ENCODE peak calls at places on chromosomes 1 and 21, in seven cellular contexts. T is A549, L is body of pancreas, B is cardiac fibroblast, S is dorsolateral prefrontal cortex, P is astrocyte of the spinal cord, M is left ventricle myocardium inferior. C is an unnamed sample.

GRCh38 chr1:109625601-109626560 is 6.2 kb downstream of the AMPD2 start:
- DNase-seq in T (no peak), L (no peak), B (no peak), S (no peak), P (no peak), M (no peak), C (no peak)

GRCh38 chr1:114428083-114428754 is 82.8 kb downstream of the TRIM33 start:
- DNase-seq in T (no peak), L (no peak), B (peak), S (no peak), P (peak), M (no peak), C (no peak)

GRCh38 chr1:20212685-20213331 is 26.5 kb upstream of the PLA2G2C start:
- DNase-seq in T (peak), L (peak), B (peak), S (peak), P (peak), M (peak), C (no peak)

GRCh38 chr1:41618871-41619270 is 134.4 kb upstream of the EDN2 start:
- DNase-seq in T (no peak), L (no peak), B (no peak), S (no peak), P (no peak), M (no peak), C (no peak)

GRCh38 chr1:199691540-199691939 is 336.0 kb upstream of the NR5A2 start:
- DNase-seq in T (no peak), L (no peak), B (peak), S (no peak), P (peak), M (no peak), C (peak)

GRCh38 chr1:212621830-212622315 is 13.3 kb downstream of the ATF3 start:
- DNase-seq in T (no peak), L (no peak), B (no peak), S (no peak), P (no peak), M (no peak), C (no peak)

GRCh38 chr1:31706384-31707058 is 2.7 kb upstream of the COL16A1 start:
- DNase-seq in T (no peak), L (no peak), B (no peak), S (no peak), P (no peak), M (no peak), C (no peak)

GRCh38 chr21:17414766-17415165 is 98.1 kb upstream of the CXADR start:
- DNase-seq in T (no peak), L (peak), B (no peak), S (no peak), P (no peak), M (no peak), C (no peak)

GRCh38 chr1:18010408-18010807 is 97.2 kb upstream of the IGSF21 start:
- DNase-seq in T (no peak), L (no peak), B (no peak), S (no peak), P (no peak), M (no peak), C (no peak)

GRCh38 chr1:33713058-33713877 is 150.6 kb upstream of the HMGB4 start:
- DNase-seq in T (no peak), L (no peak), B (no peak), S (no peak), P (no peak), M (no peak), C (no peak)

GRCh38 chr1:70220517-70221240 is 501 bp upstream of the SRSF11 start:
- DNase-seq in T (no peak), L (no peak), B (no peak), S (no peak), P (no peak), M (no peak), C (no peak)

GRCh38 chr1:154324669-154325582 is at the start of gene ATP8B2:
- DNase-seq in T (peak), L (peak), B (peak), S (peak), P (peak), M (peak), C (no peak)

GRCh38 chr21:43797415-43797814 is 8.0 kb downstream of the RRP1 start:
- DNase-seq in T (no peak), L (no peak), B (no peak), S (no peak), P (no peak), M (no peak), C (no peak)

GRCh38 chr1:203039609-203040517 is 13.6 kb downstream of the PPFIA4 start:
- DNase-seq in T (no peak), L (no peak), B (no peak), S (no peak), P (no peak), M (peak), C (no peak)

GRCh38 chr1:44103270-44104131 is 15.1 kb upstream of the KLF17 start:
- DNase-seq in T (no peak), L (no peak), B (peak), S (no peak), P (no peak), M (no peak), C (no peak)

GRCh38 chr1:18989956-18990355 is 33.5 kb upstream of the IFFO2 start:
- DNase-seq in T (no peak), L (peak), B (no peak), S (no peak), P (no peak), M (no peak), C (no peak)

GRCh38 chr21:37914211-37914900 is 1.9 kb downstream of the KCNJ6 start:
- DNase-seq in T (no peak), L (peak), B (peak), S (no peak), P (peak), M (no peak), C (no peak)

GRCh38 chr21:37909936-37910335 is 6.3 kb downstream of the KCNJ6 start:
- DNase-seq in T (no peak), L (no peak), B (no peak), S (no peak), P (no peak), M (no peak), C (no peak)

GRCh38 chr21:37915941-37916794 is at the start of gene KCNJ6:
- DNase-seq in T (peak), L (peak), B (peak), S (no peak), P (peak), M (no peak), C (no peak)

GRCh38 chr21:37915516-37915915 is 741 bp downstream of the KCNJ6 start:
- DNase-seq in T (no peak), L (no peak), B (no peak), S (no peak), P (no peak), M (no peak), C (no peak)

DNA sequence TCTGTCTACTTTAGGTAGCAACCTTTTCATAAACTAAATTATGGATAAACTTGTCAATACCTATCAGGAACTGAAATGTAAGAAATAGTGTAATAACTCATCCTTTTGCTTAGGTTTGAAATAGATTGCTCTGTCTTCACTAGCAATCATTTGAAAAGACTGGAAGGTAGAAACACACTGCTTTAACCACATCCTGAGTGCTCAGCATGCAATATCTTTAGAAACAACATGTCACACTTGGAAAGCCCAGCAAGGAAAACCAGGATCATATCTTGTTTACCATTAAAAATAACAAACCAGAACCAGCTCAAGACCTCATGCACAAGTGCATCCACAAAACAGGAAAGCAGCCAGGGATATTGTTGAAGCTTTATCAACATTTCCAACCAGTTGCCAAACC is 3.6 kb downstream of the KCNJ6 start:
- DNase-seq in T (no peak), L (no peak), B (no peak), S (no peak), P (no peak), M (no peak), C (no peak)
- H3K4me3 ChIP-seq in T (no peak), L (no peak), B (no peak), S (peak), P (no peak), M (no peak), C (no peak)

GRCh38 chr1:221608835-221609320 is 133.0 kb downstream of the DUSP10 start:
- DNase-seq in T (no peak), L (no peak), B (no peak), S (no peak), P (no peak), M (no peak), C (no peak)

GRCh38 chr1:221602866-221603265 is 139.0 kb downstream of the DUSP10 start:
- DNase-seq in T (no peak), L (no peak), B (no peak), S (no peak), P (no peak), M (no peak), C (peak)

GRCh38 chr1:221604948-221605347 is 136.9 kb downstream of the DUSP10 start:
- DNase-seq in T (no peak), L (no peak), B (no peak), S (no peak), P (no peak), M (no peak), C (no peak)

GRCh38 chr1:221606216-221606615 is 135.7 kb downstream of the DUSP10 start:
- DNase-seq in T (no peak), L (no peak), B (no peak), S (no peak), P (no peak), M (no peak), C (peak)

GRCh38 chr1:221605569-221605968 is 136.3 kb downstream of the DUSP10 start:
- DNase-seq in T (no peak), L (no peak), B (no peak), S (no peak), P (no peak), M (no peak), C (no peak)
- TF ChIP-seq CTCF in T (no peak), L (no peak), B (no peak), S (no peak), P (no peak), M (no peak), C (no peak)

GRCh38 chr1:208239518-208240381 is 4.4 kb downstream of the PLXNA2 start:
- DNase-seq in T (no peak), L (peak), B (no peak), S (no peak), P (no peak), M (no peak), C (no peak)
- H3K4me3 ChIP-seq in T (no peak), L (no peak), B (peak), S (peak), P (no peak), M (peak), C (no peak)

DNA sequence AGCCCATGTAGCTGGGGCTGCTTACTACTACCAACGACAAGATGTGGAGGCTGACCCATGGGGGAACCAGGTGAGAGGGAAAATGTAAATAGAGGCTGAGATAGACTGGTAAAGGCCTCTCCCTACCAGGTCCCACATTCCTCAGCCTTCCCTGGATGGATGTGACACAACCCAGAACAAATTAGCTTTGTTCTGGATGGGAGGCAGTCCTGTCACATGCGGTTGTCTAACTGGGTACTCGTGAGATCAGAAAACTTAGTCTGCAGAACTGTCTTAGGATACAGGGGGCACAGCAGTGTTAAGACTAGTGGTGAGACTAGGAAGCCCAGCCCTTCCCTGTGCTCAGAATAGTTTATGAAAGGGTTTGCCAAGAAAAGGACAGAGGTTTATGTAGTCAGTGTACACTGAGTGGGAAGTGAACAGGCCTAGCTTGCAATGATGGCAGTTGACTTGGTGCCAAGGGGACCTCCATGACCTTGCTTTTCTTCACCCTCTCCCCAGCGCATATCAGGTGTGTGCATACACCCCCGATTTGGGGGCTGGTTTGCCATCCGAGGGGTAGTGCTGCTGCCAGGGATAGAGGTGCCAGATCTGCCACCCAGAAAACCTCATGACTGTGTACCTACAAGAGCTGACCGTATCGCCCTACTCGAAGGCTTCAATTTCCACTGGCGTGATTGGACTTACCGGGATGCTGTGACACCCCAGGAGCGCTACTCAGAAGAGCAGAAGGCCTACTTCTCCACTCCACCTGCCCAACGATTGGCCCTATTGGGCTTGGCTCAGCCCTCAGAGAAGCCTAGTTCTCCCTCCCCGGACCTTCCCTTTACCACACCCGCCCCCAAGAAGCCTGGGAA is 8.4 kb downstream of the MMACHC start:
- DNase-seq in T (no peak), L (no peak), B (peak), S (no peak), P (no peak), M (no peak), C (no peak)
- TF ChIP-seq CTCF in T (no peak), L (no peak), B (peak), S (no peak), P (no peak), M (peak), C (peak)

GRCh38 chr1:99764909-99765308 is 1.5 kb downstream of the FRRS1 start:
- DNase-seq in T (no peak), L (no peak), B (no peak), S (no peak), P (no peak), M (no peak), C (no peak)
- H3K4me3 ChIP-seq in T (no peak), L (no peak), B (no peak), S (no peak), P (no peak), M (peak), C (no peak)

GRCh38 chr1:90969241-90969640 is 52.6 kb downstream of the ZNF644 start:
- DNase-seq in T (no peak), L (no peak), B (no peak), S (no peak), P (no peak), M (no peak), C (no peak)

GRCh38 chr1:90963651-90964050 is 58.2 kb downstream of the ZNF644 start:
- DNase-seq in T (no peak), L (no peak), B (no peak), S (no peak), P (peak), M (no peak), C (no peak)

GRCh38 chr1:90959352-90960206 is 62.3 kb downstream of the ZNF644 start:
- DNase-seq in T (no peak), L (no peak), B (peak), S (no peak), P (no peak), M (no peak), C (peak)

GRCh38 chr1:90963236-90963635 is 58.6 kb downstream of the ZNF644 start:
- DNase-seq in T (no peak), L (no peak), B (no peak), S (no peak), P (no peak), M (no peak), C (no peak)

GRCh38 chr1:90964444-90965035 is 57.3 kb downstream of the ZNF644 start:
- DNase-seq in T (no peak), L (no peak), B (peak), S (no peak), P (peak), M (no peak), C (no peak)
- TF ChIP-seq CTCF in T (peak), L (peak), B (peak), S (peak), P (peak), M (peak), C (peak)

GRCh38 chr21:36790616-36791015 is 91.7 kb downstream of the SIM2 start:
- DNase-seq in T (no peak), L (no peak), B (no peak), S (no peak), P (no peak), M (no peak), C (no peak)

GRCh38 chr21:36784942-36785341 is 86.0 kb downstream of the SIM2 start:
- DNase-seq in T (no peak), L (no peak), B (no peak), S (no peak), P (no peak), M (peak), C (no peak)

GRCh38 chr21:36791150-36791549 is 92.2 kb downstream of the SIM2 start:
- DNase-seq in T (no peak), L (no peak), B (no peak), S (no peak), P (no peak), M (no peak), C (no peak)

GRCh38 chr21:36785615-36786014 is 86.7 kb downstream of the SIM2 start:
- DNase-seq in T (no peak), L (no peak), B (no peak), S (no peak), P (no peak), M (no peak), C (no peak)

DNA sequence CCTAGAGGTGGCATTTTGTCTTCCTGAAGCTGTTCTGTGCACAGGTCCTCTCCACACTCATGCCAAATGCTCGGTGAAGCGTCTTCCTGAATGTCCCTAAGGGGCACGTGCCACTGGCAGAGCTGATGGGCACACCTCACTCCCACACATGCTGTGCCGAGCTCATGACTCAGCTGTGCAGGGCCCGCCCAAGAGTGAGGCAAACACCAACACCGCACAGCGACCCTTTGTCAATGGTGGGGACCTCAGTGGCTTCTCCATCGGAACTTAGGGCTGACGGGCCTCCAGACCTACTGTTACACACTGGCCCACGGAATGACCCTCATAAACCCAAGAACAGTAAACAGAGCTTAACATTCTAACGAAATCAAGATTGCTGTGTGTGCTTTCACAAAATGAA is 89.2 kb downstream of the SIM2 start:
- DNase-seq in T (peak), L (no peak), B (peak), S (no peak), P (no peak), M (no peak), C (no peak)
- H3K4me3 ChIP-seq in T (no peak), L (no peak), B (no peak), S (no peak), P (no peak), M (no peak), C (peak)

DNA sequence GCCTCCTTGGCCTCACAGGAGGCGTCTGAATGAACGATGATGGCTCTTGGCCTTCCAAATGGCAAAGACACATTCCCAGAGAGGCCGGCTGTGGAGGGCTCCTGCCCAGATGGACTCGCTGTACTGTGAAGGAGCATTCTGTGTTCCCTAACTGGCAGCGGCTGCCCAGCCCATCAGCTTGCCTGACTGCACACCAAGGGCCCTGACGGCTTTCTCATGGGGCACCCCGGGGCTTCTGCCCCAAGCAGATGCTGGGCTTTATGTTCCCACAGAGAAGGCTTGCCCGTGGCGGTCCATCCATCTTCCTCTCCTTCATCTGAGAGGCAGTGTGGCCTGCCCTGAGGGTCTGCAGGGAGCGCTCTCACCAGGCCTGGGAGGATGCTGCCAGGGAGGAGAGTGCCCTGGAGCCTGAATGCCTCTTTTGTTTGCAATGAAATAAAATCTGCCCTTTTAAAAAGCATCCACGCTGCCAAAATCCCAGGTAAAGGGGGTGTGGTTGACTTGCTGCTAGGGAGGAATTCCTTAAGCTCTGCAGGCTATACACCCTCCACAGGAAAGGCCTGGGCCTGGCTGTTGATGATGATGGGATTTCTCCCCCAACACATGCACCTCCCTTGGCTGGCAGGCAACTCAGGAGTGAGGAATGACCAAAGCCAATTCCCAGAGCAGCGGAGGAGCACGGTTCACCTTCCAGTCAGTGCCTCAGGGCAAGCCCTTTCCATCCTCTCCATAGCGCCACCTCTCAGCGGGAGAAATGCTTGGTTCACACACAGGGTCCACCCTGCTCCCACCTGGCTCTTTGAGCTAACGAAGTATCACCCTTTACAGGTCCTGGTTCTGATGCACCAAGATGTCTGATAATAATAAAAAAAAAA is 84.7 kb upstream of the SSX2IP start:
- DNase-seq in T (no peak), L (no peak), B (no peak), S (no peak), P (no peak), M (no peak), C (no peak)
- TF ChIP-seq CTCF in T (no peak), L (no peak), B (no peak), S (no peak), P (no peak), M (no peak), C (no peak)

DNA sequence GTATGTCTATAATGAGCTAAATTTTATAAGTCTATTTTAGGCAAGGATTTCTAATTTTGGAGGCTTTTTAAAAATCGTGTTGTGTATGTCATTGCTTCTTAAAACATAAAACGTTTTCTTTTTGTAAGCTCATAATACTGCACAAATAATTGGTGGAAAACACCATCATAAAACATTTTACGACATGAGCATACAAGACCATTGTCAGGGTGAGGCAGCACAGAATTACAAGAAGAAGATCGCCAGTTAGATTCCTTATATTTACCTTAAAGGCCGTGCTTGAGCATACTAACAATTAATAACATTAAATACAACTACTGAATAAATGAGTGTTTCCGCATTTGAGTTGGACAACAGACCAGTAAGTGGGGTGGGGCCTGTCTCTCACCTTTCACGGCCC is 19.1 kb upstream of the LMX1A start:
- DNase-seq in T (no peak), L (no peak), B (no peak), S (no peak), P (no peak), M (no peak), C (no peak)
- H3K4me3 ChIP-seq in T (no peak), L (no peak), B (peak), S (peak), P (no peak), M (peak), C (peak)